ENCODE peak calls at places on chromosomes 13 and 19, in eight cellular contexts. A, N, S, U, T, Q, G and W are unnamed samples.

GRCh38 chr13:109744512-109745051 is 41.8 kb downstream of the IRS2 start:
- DNase-seq in T (no peak), G (no peak), Q (peak), A (no peak), N (peak), U (peak), S (no peak), W (no peak)

GRCh38 chr19:377801-378581 is 31.0 kb downstream of the C2CD4C start:
- DNase-seq in G (no peak), T (no peak), S (no peak), Q (no peak), U (no peak), A (no peak), N (no peak), W (no peak)

GRCh38 chr19:57334191-57334590 is 13.9 kb downstream of the ZNF543 start:
- DNase-seq in Q (no peak), S (peak), N (peak), T (no peak), G (no peak), A (no peak), U (no peak), W (no peak)

GRCh38 chr13:109180905-109181425 is 551.6 kb downstream of the MYO16 start:
- DNase-seq in U (peak), Q (no peak), S (no peak), T (no peak), N (peak), G (no peak), A (no peak), W (no peak)

GRCh38 chr13:35994131-35994966 is 136.8 kb downstream of the DCLK1 start:
- DNase-seq in N (peak), G (peak), S (no peak), Q (peak), T (no peak), U (peak), A (no peak), W (no peak)

GRCh38 chr19:6073858-6074708 is 36.2 kb downstream of the RFX2 start:
- DNase-seq in Q (no peak), U (no peak), S (peak), G (peak), N (no peak), T (no peak), A (no peak), W (no peak)

GRCh38 chr13:81425286-81425685 is 1084.4 kb upstream of the SPRY2 start:
- DNase-seq in U (no peak), G (no peak), S (no peak), T (no peak), Q (no peak), N (no peak), A (no peak), W (no peak)

GRCh38 chr13:29713841-29714240 is 118.4 kb upstream of the SLC7A1 start:
- DNase-seq in A (peak), G (no peak), S (no peak), U (peak), T (peak), Q (no peak), N (peak), W (no peak)

GRCh38 chr19:46571495-46571894 is 29.6 kb upstream of the CALM3 start:
- DNase-seq in S (no peak), N (no peak), U (peak), A (peak), T (no peak), G (peak), Q (no peak), W (peak)

GRCh38 chr19:38792250-38793111 is 3.5 kb downstream of the LGALS7B start:
- DNase-seq in A (no peak), U (no peak), N (peak), T (no peak), G (no peak), S (no peak), Q (no peak), W (no peak)

GRCh38 chr19:29283366-29283765 is 70.4 kb upstream of the UQCRFS1 start:
- DNase-seq in S (no peak), N (no peak), T (no peak), A (no peak), G (no peak), Q (no peak), U (no peak), W (no peak)

GRCh38 chr13:73075546-73075945 is 16.7 kb downstream of the KLF5 start:
- DNase-seq in S (no peak), G (no peak), A (no peak), N (no peak), T (no peak), Q (no peak), U (no peak), W (no peak)

GRCh38 chr13:19818223-19818842 is 35.6 kb upstream of the PSPC1 start:
- DNase-seq in G (no peak), N (no peak), Q (no peak), A (peak), U (peak), T (peak), S (no peak), W (peak)

GRCh38 chr13:75469087-75469486 is 12.9 kb downstream of the TBC1D4 start:
- DNase-seq in G (no peak), Q (no peak), T (no peak), A (no peak), U (no peak), S (no peak), N (no peak), W (no peak)

GRCh38 chr13:44930907-44931676 is 58.2 kb downstream of the NUFIP1 start:
- DNase-seq in S (no peak), Q (no peak), T (no peak), U (peak), A (no peak), G (no peak), N (no peak), W (no peak)

GRCh38 chr13:40351537-40352384 is 314.7 kb downstream of the FOXO1 start:
- DNase-seq in S (no peak), N (no peak), A (no peak), U (no peak), T (no peak), G (no peak), Q (no peak), W (no peak)

GRCh38 chr13:28494537-28494860 is 429 bp downstream of the FLT1 start:
- DNase-seq in Q (no peak), A (no peak), U (no peak), S (no peak), T (peak), N (no peak), G (no peak), W (no peak)

DNA sequence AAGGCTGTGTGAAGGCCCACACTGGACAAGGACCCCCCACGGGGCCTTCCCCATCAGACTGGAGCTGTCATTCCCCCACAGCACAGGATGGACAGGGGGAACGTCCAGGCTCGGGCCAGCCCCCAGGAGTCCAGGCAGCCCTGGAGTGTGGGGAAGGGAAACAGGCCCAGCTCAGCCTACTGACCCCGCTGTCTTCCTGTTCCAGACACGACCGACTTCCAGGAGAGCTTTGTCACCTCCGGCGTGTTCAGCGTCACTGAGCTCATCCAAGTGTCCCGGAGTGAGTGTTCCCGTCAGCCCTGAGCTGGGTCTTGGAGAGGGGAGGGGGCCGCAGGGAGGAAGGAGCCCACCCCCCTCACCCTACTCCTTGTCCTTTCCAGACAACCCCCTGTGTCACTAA is 47.0 kb downstream of the SMIM24 start:
- DNase-seq in S (no peak), G (no peak), U (no peak), T (no peak), Q (no peak), A (no peak), N (no peak), W (no peak)
- H3K27ac ChIP-seq in S (peak), G (peak), U (no peak), T (peak), Q (no peak), A (no peak), N (no peak), W (no peak)

GRCh38 chr19:14081797-14082674 is 3.5 kb downstream of the C19orf67 start:
- DNase-seq in A (no peak), U (no peak), S (peak), N (no peak), Q (no peak), G (no peak), T (no peak), W (no peak)

GRCh38 chr19:14086098-14086497 is 515 bp upstream of the C19orf67 start:
- DNase-seq in Q (no peak), G (no peak), T (no peak), N (no peak), A (no peak), U (no peak), S (no peak), W (no peak)

GRCh38 chr19:14085309-14085995 is at the start of gene C19orf67:
- DNase-seq in G (no peak), N (no peak), T (no peak), Q (no peak), S (no peak), U (no peak), A (no peak), W (no peak)

GRCh38 chr19:14080887-14081796 is 4.4 kb downstream of the C19orf67 start:
- DNase-seq in N (peak), U (peak), T (peak), A (peak), Q (peak), S (peak), G (peak), W (peak)

GRCh38 chr19:14082675-14082960 is 3.0 kb downstream of the C19orf67 start:
- DNase-seq in U (no peak), T (no peak), N (no peak), A (no peak), S (no peak), G (no peak), Q (no peak), W (no peak)
- H3K27ac ChIP-seq in U (no peak), T (no peak), N (no peak), A (no peak), S (peak), G (peak), Q (no peak), W (no peak)

GRCh38 chr13:105773887-105774538 is 761.4 kb downstream of the EFNB2 start:
- DNase-seq in Q (no peak), S (no peak), T (peak), G (no peak), U (peak), A (peak), N (peak), W (no peak)
- H3K27ac ChIP-seq in Q (no peak), S (no peak), T (no peak), G (no peak), U (no peak), A (peak), N (no peak), W (no peak)

GRCh38 chr19:48772503-48772953 is 17.2 kb downstream of the FGF21 start:
- DNase-seq in A (no peak), U (no peak), S (peak), G (no peak), N (no peak), Q (no peak), T (peak), W (no peak)
- H3K27ac ChIP-seq in A (no peak), U (no peak), S (peak), G (no peak), N (no peak), Q (no peak), T (no peak), W (no peak)

GRCh38 chr13:33174980-33175379 is 110.6 kb downstream of the STARD13 start:
- DNase-seq in G (no peak), A (no peak), U (no peak), N (no peak), T (no peak), Q (no peak), S (no peak), W (no peak)

GRCh38 chr13:33174491-33174890 is 111.1 kb downstream of the STARD13 start:
- DNase-seq in S (no peak), G (no peak), N (no peak), T (no peak), Q (no peak), A (no peak), U (no peak), W (no peak)

GRCh38 chr13:33169273-33169980 is 116.1 kb downstream of the STARD13 start:
- DNase-seq in S (no peak), A (no peak), T (peak), N (peak), Q (no peak), U (peak), G (no peak), W (no peak)

GRCh38 chr13:33172911-33173310 is 112.6 kb downstream of the STARD13 start:
- DNase-seq in A (no peak), S (no peak), U (no peak), T (no peak), N (no peak), Q (no peak), G (no peak), W (no peak)

DNA sequence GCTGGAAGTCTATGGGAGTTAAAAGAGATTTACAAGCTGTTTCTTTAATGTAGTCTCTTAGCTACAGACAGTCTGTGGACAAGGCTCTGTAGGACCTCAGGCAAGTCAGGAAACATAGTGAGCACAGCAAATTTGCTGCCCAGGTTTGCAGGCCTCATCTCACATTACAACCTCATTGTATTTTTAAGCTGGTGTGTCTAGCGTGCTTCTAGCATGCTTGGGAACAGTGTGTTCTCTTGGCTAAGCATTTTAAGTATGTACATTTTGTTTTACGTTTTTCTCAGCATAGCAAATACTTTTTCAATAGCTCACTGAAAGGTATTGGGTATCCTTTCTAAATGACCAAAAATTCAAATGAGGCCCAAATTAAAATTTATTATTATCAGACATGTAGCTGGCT is 113.2 kb downstream of the STARD13 start:
- DNase-seq in T (no peak), G (no peak), U (peak), Q (no peak), N (peak), S (no peak), A (no peak), W (no peak)
- H3K27ac ChIP-seq in T (no peak), G (no peak), U (peak), Q (no peak), N (no peak), S (no peak), A (no peak), W (no peak)